ENCODE peak calls at places on chromosomes 13 and 19, in five cellular contexts. F is HepG2, K is H1, V is GM12878, N is K562. W is an unnamed sample.

GRCh38 chr19:5152767-5153532 is 184.0 kb downstream of the KDM4B start:
- DNase-seq in F (no peak), K (no peak), V (no peak), N (no peak), W (no peak)

GRCh38 chr13:79090552-79091159 is 315.4 kb downstream of the RBM26 start:
- DNase-seq in F (no peak), K (no peak), V (no peak), N (no peak), W (peak; percentile 23)

GRCh38 chr19:35143231-35143715 is at the start of gene FXYD7:
- DNase-seq in F (no peak), K (peak; percentile 74), V (no peak), N (no peak), W (peak; percentile 64)

GRCh38 chr13:41054212-41054877 is 7.0 kb upstream of the WBP4 start:
- DNase-seq in F (peak; percentile 53), K (no peak), V (peak; percentile 37), N (peak; percentile 68), W (peak; percentile 63)

GRCh38 chr13:72101768-72102400 is 234.9 kb upstream of the DACH1 start:
- DNase-seq in F (no peak), K (no peak), V (no peak), N (no peak), W (no peak)

GRCh38 chr19:47107201-47107952 is 6.2 kb downstream of the ZC3H4 start:
- DNase-seq in F (peak; percentile 93), K (no peak), V (no peak), N (peak; percentile 49), W (no peak)

GRCh38 chr13:20492036-20492435 is 33.6 kb downstream of the CRYL1 start:
- DNase-seq in F (no peak), K (no peak), V (no peak), N (no peak), W (no peak)

GRCh38 chr13:85148009-85148408 is 651.2 kb downstream of the SLITRK6 start:
- DNase-seq in F (peak; percentile 1), K (no peak), V (no peak), N (no peak), W (peak; percentile 24)

GRCh38 chr19:8609210-8610040 is 1.1 kb downstream of the ADAMTS10 start:
- DNase-seq in F (peak; percentile 32), K (peak; percentile 82), V (no peak), N (no peak), W (peak; percentile 87)

GRCh38 chr19:55220525-55220924 is 8.0 kb downstream of the TMEM86B start:
- DNase-seq in F (no peak), K (peak; percentile 71), V (no peak), N (peak; percentile 41), W (peak; percentile 87)

GRCh38 chr19:15210323-15210774 is 9.6 kb upstream of the NOTCH3 start:
- DNase-seq in F (peak; percentile 25), K (no peak), V (no peak), N (no peak), W (no peak)

GRCh38 chr19:33459220-33459619 is 62.4 kb downstream of the PEPD start:
- DNase-seq in F (no peak), K (no peak), V (no peak), N (no peak), W (no peak)

GRCh38 chr19:5775668-5776309 is 8.8 kb downstream of the PRR22 start:
- DNase-seq in F (no peak), K (no peak), V (no peak), N (no peak), W (no peak)

GRCh38 chr19:42191855-42192254 is 25.6 kb downstream of the DEDD2 start:
- DNase-seq in F (peak; percentile 36), K (no peak), V (no peak), N (no peak), W (no peak)

GRCh38 chr19:2834294-2834871 is 6.9 kb upstream of the ZNF555 start:
- DNase-seq in F (no peak), K (no peak), V (no peak), N (no peak), W (no peak)

GRCh38 chr19:6733338-6734095 is 3.9 kb downstream of the GPR108 start:
- DNase-seq in F (no peak), K (peak; percentile 82), V (no peak), N (peak; percentile 56), W (peak; percentile 71)

GRCh38 chr13:59391696-59392095 is 772.0 kb downstream of the DIAPH3 start:
- DNase-seq in F (peak; percentile 39), K (peak; percentile 53), V (peak; percentile 45), N (peak; percentile 64), W (peak; percentile 85)

GRCh38 chr19:46357846-46358583 is 11.1 kb downstream of the PPP5C start:
- DNase-seq in F (no peak), K (no peak), V (no peak), N (no peak), W (no peak)

GRCh38 chr19:39852882-39853281 is 6.7 kb upstream of the FBL start:
- DNase-seq in F (no peak), K (no peak), V (no peak), N (no peak), W (no peak)

GRCh38 chr13:111384441-111385181 is 64.2 kb downstream of the TEX29 start:
- DNase-seq in F (no peak), K (no peak), V (no peak), N (no peak), W (no peak)

GRCh38 chr19:19145281-19145999 is 7.2 kb upstream of the TMEM161A start:
- DNase-seq in F (no peak), K (no peak), V (no peak), N (no peak), W (no peak)

GRCh38 chr13:31997641-31998040 is 33.9 kb upstream of the FRY start:
- DNase-seq in F (no peak), K (no peak), V (no peak), N (no peak), W (no peak)

GRCh38 chr19:46218160-46218559 is 11.4 kb upstream of the IGFL1 start:
- DNase-seq in F (peak; percentile 23), K (peak; percentile 89), V (no peak), N (peak; percentile 65), W (peak; percentile 88)

GRCh38 chr13:51644649-51645048 is 60.4 kb downstream of the WDFY2 start:
- DNase-seq in F (no peak), K (no peak), V (no peak), N (no peak), W (no peak)

GRCh38 chr19:15538774-15539173 is 30.4 kb downstream of the CYP4F22 start:
- DNase-seq in F (no peak), K (no peak), V (no peak), N (peak; percentile 20), W (no peak)

GRCh38 chr13:68304287-68304893 is 1074.3 kb upstream of the PCDH9 start:
- DNase-seq in F (peak; percentile 43), K (no peak), V (no peak), N (peak; percentile 11), W (peak; percentile 54)

GRCh38 chr19:13459351-13459750 is 46.9 kb downstream of the CACNA1A start:
- DNase-seq in F (no peak), K (peak; percentile 53), V (no peak), N (no peak), W (peak; percentile 30)

GRCh38 chr13:75744127-75744526 is 108.0 kb downstream of the LMO7 start:
- DNase-seq in F (no peak), K (no peak), V (no peak), N (no peak), W (no peak)

GRCh38 chr13:75738841-75739240 is 102.7 kb downstream of the LMO7 start:
- DNase-seq in F (no peak), K (no peak), V (no peak), N (no peak), W (no peak)

GRCh38 chr13:75736132-75736531 is 100.0 kb downstream of the LMO7 start:
- DNase-seq in F (no peak), K (no peak), V (no peak), N (no peak), W (no peak)

GRCh38 chr13:75740008-75740407 is 103.9 kb downstream of the LMO7 start:
- DNase-seq in F (no peak), K (no peak), V (no peak), N (no peak), W (no peak)

GRCh38 chr13:75739244-75739868 is 103.2 kb downstream of the LMO7 start:
- DNase-seq in F (no peak), K (no peak), V (peak; percentile 24), N (no peak), W (no peak)
- TF ChIP-seq CREB1 in F (no peak), K (no peak), V (no peak), N (no peak), W (no peak)

GRCh38 chr19:1360818-1361461 is 22.8 kb upstream of the NDUFS7 start:
- DNase-seq in F (no peak), K (no peak), V (no peak), N (no peak), W (no peak)
- H2AFZ ChIP-seq in F (no peak overlapping the region), K (no peak overlapping the region), V (no peak overlapping the region), N (no peak overlapping the region), W (no peak overlapping the region)

DNA sequence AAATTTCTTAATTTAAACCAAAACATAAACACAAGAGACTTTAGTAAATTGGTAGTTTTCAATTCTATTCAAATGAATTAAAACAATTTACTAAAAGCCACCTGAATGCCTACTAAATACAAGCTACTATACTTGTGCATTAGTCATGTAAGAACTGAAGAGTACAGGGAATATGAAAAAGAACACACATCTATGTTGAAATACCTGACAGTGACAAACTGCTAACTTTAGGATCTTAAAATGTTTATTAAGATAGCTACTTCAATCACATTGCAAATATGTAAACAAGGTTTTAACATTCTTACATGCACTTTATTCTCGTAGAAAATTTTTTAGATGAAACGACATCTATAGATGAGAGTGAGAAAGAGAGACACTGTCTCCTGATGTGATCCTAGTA is 4.1 kb downstream of the SPRYD7 start:
- DNase-seq in F (no peak), K (no peak), V (no peak), N (no peak), W (no peak)
- TF ChIP-seq CREB1 in F (no peak), K (no peak), V (no peak), N (no peak), W (no peak)

GRCh38 chr19:28541029-28541428 is 671.9 kb downstream of the UQCRFS1 start:
- DNase-seq in F (no peak), K (no peak), V (no peak), N (no peak), W (no peak)
- H2AFZ ChIP-seq in F (no peak overlapping the region), K (no peak overlapping the region), V (no peak overlapping the region), N (no peak overlapping the region), W (no peak overlapping the region)

DNA sequence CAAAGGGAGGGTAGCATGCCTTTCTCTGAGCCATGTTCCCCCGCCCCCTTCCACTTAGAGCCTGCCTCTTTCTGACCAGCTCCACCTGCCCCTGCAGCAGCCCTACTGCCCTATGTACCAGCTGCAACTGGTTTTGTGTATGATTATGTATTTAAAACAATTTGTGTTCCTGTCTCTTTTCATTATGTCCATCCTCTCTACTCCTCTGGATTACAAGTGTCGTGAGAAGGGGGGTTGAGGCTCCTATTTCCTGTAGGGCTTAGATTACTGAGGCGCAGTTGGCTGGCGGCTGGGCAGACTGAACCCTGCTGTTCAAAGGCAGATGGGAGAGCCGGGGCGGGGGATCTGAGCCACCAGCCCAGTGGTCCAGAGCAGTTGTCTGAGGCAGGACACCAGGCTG is 213.3 kb downstream of the KCNRG start:
- DNase-seq in F (no peak), K (no peak), V (no peak), N (no peak), W (no peak)
- TF ChIP-seq CREB1 in F (no peak), K (no peak), V (no peak), N (no peak), W (no peak)

W was measured in GM23338.